ENCODE peak calls at places on chromosomes 4 and X, in eight cellular contexts. V is K562; H is fibroblast of lung; U is WTC11; N is adipocyte; X is stimulated activated CD4-positive, alpha-beta T cell treated with anti-CD3 and anti-CD28 coated beads, Interleukin-15, amount 100 ng/mL, for 1 hour; E is Right ventricle myocardium inferior; Y is HFFc6. F is an unnamed sample.

GRCh38 chr4:56243107-56243506 is 144.2 kb downstream of the AASDH start:
- DNase-seq in V (no peak), H (no peak), U (no peak), N (no peak), X (no peak), E (no peak), Y (no peak), F (no peak)

GRCh38 chr4:153643406-153644016 is 40.6 kb upstream of the TLR2 start:
- DNase-seq in V (peak; percentile 44), H (peak; percentile 48), U (no peak), N (peak; percentile 49), X (no peak), E (no peak), Y (peak; percentile 57), F (no peak)

GRCh38 chr4:76831475-76832390 is 66.2 kb downstream of the SOWAHB start:
- DNase-seq in V (no peak), H (no peak), U (no peak), N (no peak), X (no peak), E (no peak), Y (no peak), F (no peak)

GRCh38 chr4:46839128-46839527 is 69.9 kb downstream of the COX7B2 start:
- DNase-seq in V (no peak), H (no peak), U (no peak), N (no peak), X (no peak), E (no peak), Y (no peak), F (no peak)

GRCh38 chr4:128854433-128854832 is 44.9 kb downstream of the JADE1 start:
- DNase-seq in V (no peak), H (peak; percentile 76), U (no peak), N (peak; percentile 25), X (no peak), E (no peak), Y (peak; percentile 59), F (no peak)

GRCh38 chrX:15854080-15854655 is 445 bp downstream of the AP1S2 start:
- DNase-seq in V (peak; percentile 76), H (no peak), U (peak; percentile 54), N (peak; percentile 61), X (peak; percentile 6), E (peak; percentile 81), Y (peak; percentile 1), F (peak; percentile 68)

GRCh38 chrX:107823456-107823855 is 2.2 kb upstream of the MID2 start:
- DNase-seq in V (no peak), H (peak; percentile 83), U (no peak), N (peak; percentile 83), X (no peak), E (no peak), Y (peak; percentile 55), F (no peak)

GRCh38 chr4:81504685-81505598 is 33.2 kb upstream of the RASGEF1B start:
- DNase-seq in V (peak; percentile 4), H (no peak), U (no peak), N (no peak), X (peak; percentile 15), E (peak; percentile 80), Y (no peak), F (no peak)

GRCh38 chr4:187711586-187711985 is 284.0 kb upstream of the ZFP42 start:
- DNase-seq in V (no peak), H (no peak), U (no peak), N (no peak), X (no peak), E (no peak), Y (no peak), F (no peak)

GRCh38 chr4:129014566-129015509 is 78.5 kb downstream of the SCLT1 start:
- DNase-seq in V (no peak), H (peak; percentile 45), U (no peak), N (no peak), X (no peak), E (no peak), Y (no peak), F (no peak)

GRCh38 chr4:140755811-140756291 is 334 bp downstream of the TBC1D9 start:
- DNase-seq in V (no peak), H (peak; percentile 70), U (peak; percentile 53), N (peak; percentile 69), X (no peak), E (peak; percentile 78), Y (peak; percentile 38), F (peak; percentile 73)

GRCh38 chrX:37684918-37685317 is 673 bp upstream of the XK start:
- DNase-seq in V (peak; percentile 11), H (no peak), U (no peak), N (peak; percentile 1), X (no peak), E (no peak), Y (no peak), F (no peak)

GRCh38 chr4:21709031-21709430 is 239.5 kb downstream of the KCNIP4 start:
- DNase-seq in V (no peak), H (no peak), U (no peak), N (no peak), X (no peak), E (no peak), Y (no peak), F (no peak)

F was measured in mesothelial cell of epicardium.